ENCODE peak calls at places on chromosomes 1 and 21, in four cellular contexts. One of them, this sample, is unnamed.

GRCh38 chr1:34436836-34437235 is 260.1 kb downstream of the C1orf94 start:
- DNase-seq in body of pancreas: no peak
- DNase-seq in neuronal stem cell: no peak
- DNase-seq in Karpas-422: no peak
- DNase-seq in this sample: no peak

GRCh38 chr1:213938776-213939175 is 49.0 kb upstream of the PROX1 start:
- DNase-seq in body of pancreas: no peak
- DNase-seq in neuronal stem cell: no peak
- DNase-seq in Karpas-422: no peak
- DNase-seq in this sample: no peak

GRCh38 chr1:232904566-232904965 is 45.8 kb upstream of the NTPCR start:
- DNase-seq in body of pancreas: no peak
- DNase-seq in neuronal stem cell: no peak
- DNase-seq in Karpas-422: no peak
- DNase-seq in this sample: no peak

GRCh38 chr1:168261390-168261789 is 19.3 kb upstream of the TBX19 start:
- DNase-seq in body of pancreas: no peak
- DNase-seq in neuronal stem cell: no peak
- DNase-seq in Karpas-422: no peak
- DNase-seq in this sample: no peak

GRCh38 chr1:60942896-60943633 is 139.3 kb upstream of the NFIA start:
- DNase-seq in body of pancreas: no peak
- DNase-seq in neuronal stem cell: no peak
- DNase-seq in Karpas-422: peak; percentile 60
- DNase-seq in this sample: no peak

GRCh38 chr21:46556802-46557201 is 48.1 kb downstream of the S100B start:
- DNase-seq in body of pancreas: no peak
- DNase-seq in neuronal stem cell: no peak
- DNase-seq in Karpas-422: no peak
- DNase-seq in this sample: no peak

GRCh38 chr1:203217139-203217621 is 12.3 kb downstream of the CHIT1 start:
- DNase-seq in body of pancreas: peak; percentile 22
- DNase-seq in neuronal stem cell: no peak
- DNase-seq in Karpas-422: peak; percentile 68
- DNase-seq in this sample: no peak

GRCh38 chr1:163093579-163093978 is 24.4 kb downstream of the RGS4 start:
- DNase-seq in body of pancreas: no peak
- DNase-seq in neuronal stem cell: no peak
- DNase-seq in Karpas-422: no peak
- DNase-seq in this sample: no peak

GRCh38 chr1:63987014-63987630 is 213.3 kb downstream of the ROR1 start:
- DNase-seq in body of pancreas: no peak
- DNase-seq in neuronal stem cell: no peak
- DNase-seq in Karpas-422: no peak
- DNase-seq in this sample: no peak

GRCh38 chr1:205812271-205812877 is 624 bp downstream of the SLC41A1 start:
- DNase-seq in body of pancreas: no peak
- DNase-seq in neuronal stem cell: peak; percentile 48
- DNase-seq in Karpas-422: peak; percentile 41
- DNase-seq in this sample: peak; percentile 66

GRCh38 chr1:224329842-224330753 is at the start of gene NVL:
- DNase-seq in body of pancreas: peak; percentile 82
- DNase-seq in neuronal stem cell: peak; percentile 78
- DNase-seq in Karpas-422: peak; percentile 95
- DNase-seq in this sample: peak; percentile 94

GRCh38 chr1:177351361-177352108 is 180.8 kb downstream of the BRINP2 start:
- DNase-seq in body of pancreas: peak; percentile 13
- DNase-seq in neuronal stem cell: peak; percentile 20
- DNase-seq in Karpas-422: no peak
- DNase-seq in this sample: no peak

GRCh38 chr1:11858968-11859871 is 475 bp upstream of the NPPB start:
- DNase-seq in body of pancreas: peak; percentile 63
- DNase-seq in neuronal stem cell: peak; percentile 80
- DNase-seq in Karpas-422: peak; percentile 89
- DNase-seq in this sample: peak; percentile 89

GRCh38 chr1:203968728-203969127 is 104.2 kb upstream of the SOX13 start:
- DNase-seq in body of pancreas: no peak
- DNase-seq in neuronal stem cell: no peak
- DNase-seq in Karpas-422: no peak
- DNase-seq in this sample: no peak

GRCh38 chr1:168636200-168636599 is 59.8 kb downstream of the XCL1 start:
- DNase-seq in body of pancreas: no peak
- DNase-seq in neuronal stem cell: no peak
- DNase-seq in Karpas-422: peak; percentile 45
- DNase-seq in this sample: no peak

GRCh38 chr1:115426271-115426771 is 88.3 kb upstream of the NGF start:
- DNase-seq in body of pancreas: peak; percentile 60
- DNase-seq in neuronal stem cell: no peak
- DNase-seq in Karpas-422: no peak
- DNase-seq in this sample: no peak

GRCh38 chr1:53909946-53910345 is 16.0 kb downstream of the DIO1 start:
- DNase-seq in body of pancreas: no peak
- DNase-seq in neuronal stem cell: no peak
- DNase-seq in Karpas-422: no peak
- DNase-seq in this sample: no peak

GRCh38 chr1:201397675-201398074 is 1.4 kb downstream of the LAD1 start:
- DNase-seq in body of pancreas: no peak
- DNase-seq in neuronal stem cell: no peak
- DNase-seq in Karpas-422: no peak
- DNase-seq in this sample: no peak

GRCh38 chr1:160117709-160118183 is 2.2 kb downstream of the ATP1A2 start:
- DNase-seq in body of pancreas: no peak
- DNase-seq in neuronal stem cell: no peak
- DNase-seq in Karpas-422: no peak
- DNase-seq in this sample: no peak

DNA sequence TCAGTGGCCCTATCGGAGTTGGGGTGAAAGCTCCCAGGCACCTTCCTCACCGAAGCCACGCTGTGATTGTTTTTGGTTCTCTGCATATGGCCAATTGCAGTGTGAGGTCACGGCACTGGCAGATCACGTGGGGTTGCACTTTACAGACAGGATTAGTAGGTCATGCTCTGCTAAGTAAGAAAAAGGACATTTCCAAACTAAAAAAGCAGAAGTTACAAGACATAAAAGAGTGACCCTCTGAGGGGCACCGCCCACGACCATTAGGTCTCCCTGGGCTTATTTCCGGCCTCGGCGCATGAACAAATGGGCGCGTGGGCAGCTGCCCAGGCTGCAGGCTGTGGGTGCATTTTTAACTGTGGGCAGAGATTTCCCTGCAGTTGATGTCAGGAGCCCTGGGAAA is 2.0 kb downstream of the CAPN9 start:
- DNase-seq in body of pancreas: no peak
- DNase-seq in neuronal stem cell: no peak
- DNase-seq in Karpas-422: peak; percentile 43
- DNase-seq in this sample: no peak
- H3K4me3 ChIP-seq in body of pancreas: no peak overlapping the region
- H3K4me3 ChIP-seq in neuronal stem cell: no peak overlapping the region
- H3K4me3 ChIP-seq in Karpas-422: peak overlapping the region; percentile 34
- H3K4me3 ChIP-seq in this sample: no peak overlapping the region

GRCh38 chr1:51381964-51382363 is 51.6 kb upstream of the TTC39A start:
- DNase-seq in body of pancreas: no peak
- DNase-seq in neuronal stem cell: no peak
- DNase-seq in Karpas-422: no peak
- DNase-seq in this sample: no peak
- H3K9me3 ChIP-seq in body of pancreas: peaks cover 3% of the 10 kb centered on the region
- H3K9me3 ChIP-seq in neuronal stem cell: peaks cover 47% of the 10 kb centered on the region
- H3K9me3 ChIP-seq in Karpas-422: no peaks in the 10 kb centered on the region
- H3K9me3 ChIP-seq in this sample: peaks cover 2% of the 10 kb centered on the region

DNA sequence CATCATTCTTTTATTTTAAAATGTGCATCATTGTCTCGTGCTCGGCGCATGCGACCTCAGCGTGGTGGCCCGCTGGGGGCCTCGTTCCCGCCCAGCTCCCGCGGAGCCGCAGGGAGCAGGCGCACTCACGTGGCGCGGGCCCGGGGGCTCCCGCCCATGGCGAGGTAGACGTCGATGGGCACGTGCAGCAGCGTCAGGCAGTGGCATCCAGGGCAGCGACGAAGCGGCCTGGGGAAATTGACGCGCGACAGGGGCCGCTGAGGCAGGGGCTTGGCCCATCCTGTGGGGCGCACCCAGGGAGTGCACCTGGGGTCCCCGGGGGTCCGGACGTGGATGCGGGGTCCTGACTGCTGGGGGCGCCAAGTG is 994 bp downstream of the FAM229A start:
- DNase-seq in body of pancreas: no peak
- DNase-seq in neuronal stem cell: no peak
- DNase-seq in Karpas-422: no peak
- DNase-seq in this sample: no peak
- H3K4me3 ChIP-seq in body of pancreas: no peak overlapping the region
- H3K4me3 ChIP-seq in neuronal stem cell: no peak overlapping the region
- H3K4me3 ChIP-seq in Karpas-422: no peak overlapping the region
- H3K4me3 ChIP-seq in this sample: no peak overlapping the region

GRCh38 chr1:2935184-2935583 is 86.1 kb upstream of the ACTRT2 start:
- DNase-seq in body of pancreas: no peak
- DNase-seq in neuronal stem cell: no peak
- DNase-seq in Karpas-422: no peak
- DNase-seq in this sample: no peak
- H3K9me3 ChIP-seq in body of pancreas: no peaks in the 10 kb centered on the region
- H3K9me3 ChIP-seq in neuronal stem cell: no peaks in the 10 kb centered on the region
- H3K9me3 ChIP-seq in Karpas-422: no peaks in the 10 kb centered on the region
- H3K9me3 ChIP-seq in this sample: no peaks in the 10 kb centered on the region

DNA sequence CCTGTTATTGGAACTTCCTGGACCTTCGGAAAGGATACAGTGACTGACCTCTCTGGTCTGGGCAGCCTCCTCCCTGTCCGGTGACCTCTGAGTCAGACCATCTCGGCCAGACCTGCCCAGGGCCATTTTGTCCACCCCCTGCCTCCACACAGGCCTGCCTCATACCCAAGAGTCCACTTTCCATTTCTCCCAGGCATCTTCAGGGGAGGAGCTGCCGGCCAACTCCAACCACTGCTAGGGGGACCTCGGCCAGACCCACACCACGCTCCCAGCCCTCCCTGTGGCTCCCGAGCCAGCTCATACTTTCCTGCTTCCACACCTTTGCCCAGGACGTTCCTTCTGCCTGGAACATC is 29.5 kb upstream of the RUNX3 start:
- DNase-seq in body of pancreas: no peak
- DNase-seq in neuronal stem cell: no peak
- DNase-seq in Karpas-422: no peak
- DNase-seq in this sample: no peak
- H3K4me3 ChIP-seq in body of pancreas: no peak overlapping the region
- H3K4me3 ChIP-seq in neuronal stem cell: no peak overlapping the region
- H3K4me3 ChIP-seq in Karpas-422: no peak overlapping the region
- H3K4me3 ChIP-seq in this sample: no peak overlapping the region

DNA sequence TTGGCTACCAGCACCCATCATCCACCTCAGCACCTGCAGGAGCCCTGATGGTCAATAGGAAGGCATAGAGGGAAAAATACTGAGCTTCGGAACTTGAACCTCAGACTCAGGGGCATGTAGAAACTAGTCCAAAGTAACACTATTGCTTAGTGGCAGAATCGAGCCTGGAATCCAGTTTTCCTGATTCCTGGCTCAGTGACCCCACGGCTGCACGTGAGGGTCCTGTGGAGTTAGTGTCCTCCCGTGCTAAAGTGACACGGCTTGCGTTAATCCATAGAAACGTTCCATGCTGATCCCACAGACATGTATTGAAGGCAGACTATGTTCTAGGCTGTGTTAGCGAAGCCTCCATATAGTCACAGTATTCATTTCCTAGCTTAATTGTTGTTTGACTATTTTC is 747.0 kb upstream of the TPTE start:
- DNase-seq in body of pancreas: no peak
- DNase-seq in neuronal stem cell: no peak
- DNase-seq in Karpas-422: no peak
- DNase-seq in this sample: no peak
- H3K9me3 ChIP-seq in body of pancreas: no peaks in the 10 kb centered on the region
- H3K9me3 ChIP-seq in neuronal stem cell: no peaks in the 10 kb centered on the region
- H3K9me3 ChIP-seq in Karpas-422: peaks cover 61% of the 10 kb centered on the region
- H3K9me3 ChIP-seq in this sample: peaks cover 30% of the 10 kb centered on the region

GRCh38 chr21:35265170-35265877 is 216.2 kb upstream of the RUNX1 start:
- DNase-seq in body of pancreas: no peak
- DNase-seq in neuronal stem cell: no peak
- DNase-seq in Karpas-422: no peak
- DNase-seq in this sample: no peak
- H3K4me3 ChIP-seq in body of pancreas: no peak overlapping the region
- H3K4me3 ChIP-seq in neuronal stem cell: no peak overlapping the region
- H3K4me3 ChIP-seq in Karpas-422: no peak overlapping the region
- H3K4me3 ChIP-seq in this sample: no peak overlapping the region

GRCh38 chr21:26389971-26390641 is 183.0 kb downstream of the CYYR1 start:
- DNase-seq in body of pancreas: no peak
- DNase-seq in neuronal stem cell: no peak
- DNase-seq in Karpas-422: no peak
- DNase-seq in this sample: no peak

GRCh38 chr21:26391166-26391565 is 181.9 kb downstream of the CYYR1 start:
- DNase-seq in body of pancreas: no peak
- DNase-seq in neuronal stem cell: no peak
- DNase-seq in Karpas-422: no peak
- DNase-seq in this sample: no peak

GRCh38 chr21:26388731-26389231 is 184.3 kb downstream of the CYYR1 start:
- DNase-seq in body of pancreas: no peak
- DNase-seq in neuronal stem cell: no peak
- DNase-seq in Karpas-422: no peak
- DNase-seq in this sample: peak; percentile 41

DNA sequence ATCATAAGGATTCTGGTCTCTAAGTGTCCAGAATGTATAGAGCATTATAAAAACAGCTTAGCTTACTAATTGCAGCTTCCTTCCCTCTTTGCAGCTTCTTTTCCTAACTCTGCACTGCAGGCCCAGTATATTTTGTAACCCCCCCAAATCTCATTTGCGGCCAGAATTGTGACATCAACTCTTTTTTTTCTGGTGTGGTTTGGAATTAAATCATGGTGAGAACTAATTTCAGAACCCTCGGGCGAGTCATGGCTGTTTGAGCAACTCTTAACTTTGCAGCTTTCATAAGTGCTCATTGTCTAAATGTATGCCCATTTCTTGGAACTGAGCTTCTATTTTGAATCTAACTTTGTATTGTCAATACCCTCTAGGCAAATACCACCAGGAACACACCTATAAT is 187.4 kb downstream of the CYYR1 start:
- DNase-seq in body of pancreas: no peak
- DNase-seq in neuronal stem cell: no peak
- DNase-seq in Karpas-422: no peak
- DNase-seq in this sample: no peak
- H3K9me3 ChIP-seq in body of pancreas: no peaks in the 10 kb centered on the region
- H3K9me3 ChIP-seq in neuronal stem cell: no peaks in the 10 kb centered on the region
- H3K9me3 ChIP-seq in Karpas-422: peaks cover 21% of the 10 kb centered on the region
- H3K9me3 ChIP-seq in this sample: no peaks in the 10 kb centered on the region

GRCh38 chr1:119632103-119632490 is 16.0 kb downstream of the ZNF697 start:
- DNase-seq in body of pancreas: no peak
- DNase-seq in neuronal stem cell: no peak
- DNase-seq in Karpas-422: no peak
- DNase-seq in this sample: no peak
- H3K4me3 ChIP-seq in body of pancreas: no peak overlapping the region
- H3K4me3 ChIP-seq in neuronal stem cell: no peak overlapping the region
- H3K4me3 ChIP-seq in Karpas-422: no peak overlapping the region
- H3K4me3 ChIP-seq in this sample: no peak overlapping the region